ENCODE peak calls at places on chromosomes 12 and 14, in six cellular contexts. F is CD8-positive, alpha-beta T cell; E is D721Med; X is Daoy; K is activated CD8-positive, alpha-beta T cell treated with anti-CD3 and anti-CD28 coated beads, Interleukin-2, amount 10 ng/mL, durations not matched to agents 7 days and 5 days; R is naive thymus-derived CD8-positive, alpha-beta T cell. G is an unnamed sample.

GRCh38 chr12:6423267-6424007 is 21.3 kb upstream of the CD27 start:
- DNase-seq in F (peak), E (peak), X (peak), K (peak), R (peak), G (peak)

GRCh38 chr12:64459388-64460024 is 7.6 kb downstream of the TBK1 start:
- DNase-seq in F (no peak), E (no peak), X (peak), K (no peak), R (no peak), G (no peak)

GRCh38 chr14:34347683-34348082 is 114.4 kb downstream of the SPTSSA start:
- DNase-seq in F (no peak), E (no peak), X (no peak), K (peak), R (no peak), G (no peak)

GRCh38 chr14:64645220-64645891 is 58.9 kb upstream of the PLEKHG3 start:
- DNase-seq in F (no peak), E (no peak), X (peak), K (no peak), R (no peak), G (no peak)

GRCh38 chr12:7497661-7498060 is 5.9 kb downstream of the CD163 start:
- DNase-seq in F (no peak), E (no peak), X (peak), K (no peak), R (no peak), G (no peak)

GRCh38 chr12:98253641-98254040 is 261.7 kb upstream of the TMPO start:
- DNase-seq in F (no peak), E (no peak), X (no peak), K (no peak), R (no peak), G (no peak)

GRCh38 chr14:28609228-28609828 is 157.3 kb upstream of the FOXG1 start:
- DNase-seq in F (no peak), E (no peak), X (peak), K (peak), R (no peak), G (peak)

GRCh38 chr12:42605685-42606084 is 16.1 kb upstream of the PRICKLE1 start:
- DNase-seq in F (no peak), E (no peak), X (no peak), K (no peak), R (no peak), G (no peak)